ENCODE peak calls at places on chromosomes 4 and X, in four cellular contexts. C, N, T and D are unnamed samples.

GRCh38 chr4:17574206-17574605 is 2.8 kb upstream of the LAP3 start:
- DNase-seq in C (no peak), N (no peak), T (no peak), D (no peak)

GRCh38 chr4:80492761-80493160 is 157.2 kb downstream of the CFAP299 start:
- DNase-seq in C (peak; percentile 54), N (no peak), T (peak; percentile 20), D (no peak)

GRCh38 chrX:141405878-141406492 is 163.7 kb upstream of the SPANXC start:
- DNase-seq in C (no peak), N (peak; percentile 52), T (peak; percentile 67), D (peak; percentile 46)

GRCh38 chrX:40108959-40109287 is 11.2 kb upstream of the BCOR start:
- DNase-seq in C (peak; percentile 79), T (peak; percentile 79), N (peak; percentile 85), D (peak; percentile 88)

GRCh38 chr4:119656986-119657635 is 28.5 kb upstream of the PDE5A start:
- DNase-seq in T (peak; percentile 47), C (no peak), N (peak; percentile 52), D (peak; percentile 43)

GRCh38 chrX:15447985-15448639 is 45.0 kb downstream of the PIR start:
- DNase-seq in C (no peak), T (peak; percentile 23), N (peak; percentile 49), D (peak; percentile 62)

GRCh38 chr4:137124278-137124932 is 407.9 kb downstream of the PCDH18 start:
- DNase-seq in N (peak; percentile 87), C (no peak), T (peak; percentile 53), D (peak; percentile 88)

GRCh38 chr4:100889401-100889800 is 371.6 kb upstream of the EMCN start:
- DNase-seq in N (no peak), C (no peak), T (no peak), D (no peak)

GRCh38 chr4:94791701-94792100 is 33.9 kb downstream of the BMPR1B start:
- DNase-seq in C (no peak), N (no peak), T (no peak), D (no peak)

GRCh38 chrX:128805236-128805635 is 718.1 kb downstream of the SMARCA1 start:
- DNase-seq in C (no peak), N (no peak), T (no peak), D (no peak)

GRCh38 chr4:98728433-98728832 is 70.0 kb upstream of the TSPAN5 start:
- DNase-seq in N (peak; percentile 45), C (no peak), T (peak; percentile 62), D (peak; percentile 46)

GRCh38 chr4:102217775-102218174 is 127.5 kb downstream of the SLC39A8 start:
- DNase-seq in C (no peak), N (peak; percentile 1), T (no peak), D (peak; percentile 15)

GRCh38 chr4:102640669-102641068 is 120.1 kb downstream of the MANBA start:
- DNase-seq in T (peak; percentile 43), C (no peak), N (peak; percentile 57), D (no peak)

GRCh38 chr4:183636923-183637322 is 22.1 kb downstream of the RWDD4 start:
- DNase-seq in N (peak; percentile 18), C (peak; percentile 36), T (no peak), D (peak; percentile 48)

GRCh38 chr4:14225683-14226207 is 598.2 kb upstream of the BOD1L1 start:
- DNase-seq in T (no peak), C (no peak), N (no peak), D (no peak)

GRCh38 chr4:128288689-128289106 is 1.1 kb upstream of the PGRMC2 start:
- DNase-seq in T (peak; percentile 79), C (peak; percentile 47), N (no peak), D (peak; percentile 45)

GRCh38 chr4:74933562-74934015 is 673 bp downstream of the PARM1 start:
- DNase-seq in C (peak; percentile 50), N (peak; percentile 30), T (peak; percentile 19), D (peak; percentile 15)

GRCh38 chrX:65690057-65690855 is 22.8 kb downstream of the MSN start:
- DNase-seq in N (peak; percentile 89), T (peak; percentile 74), C (no peak), D (peak; percentile 48)
- H3K4me1 ChIP-seq in N (peaks cover 82% of the 10 kb centered on the region), T (peaks cover 38% of the 10 kb centered on the region), C (no peaks in the 10 kb centered on the region), D (peaks cover 57% of the 10 kb centered on the region)

GRCh38 chrX:123481908-123482873 is 250.7 kb downstream of the THOC2 start:
- DNase-seq in C (no peak), N (peak; percentile 76), T (no peak), D (peak; percentile 40)
- H3K36me3 ChIP-seq in C (no peaks in the 10 kb centered on the region), N (no peaks in the 10 kb centered on the region), T (no peaks in the 10 kb centered on the region), D (no peaks in the 10 kb centered on the region)

DNA sequence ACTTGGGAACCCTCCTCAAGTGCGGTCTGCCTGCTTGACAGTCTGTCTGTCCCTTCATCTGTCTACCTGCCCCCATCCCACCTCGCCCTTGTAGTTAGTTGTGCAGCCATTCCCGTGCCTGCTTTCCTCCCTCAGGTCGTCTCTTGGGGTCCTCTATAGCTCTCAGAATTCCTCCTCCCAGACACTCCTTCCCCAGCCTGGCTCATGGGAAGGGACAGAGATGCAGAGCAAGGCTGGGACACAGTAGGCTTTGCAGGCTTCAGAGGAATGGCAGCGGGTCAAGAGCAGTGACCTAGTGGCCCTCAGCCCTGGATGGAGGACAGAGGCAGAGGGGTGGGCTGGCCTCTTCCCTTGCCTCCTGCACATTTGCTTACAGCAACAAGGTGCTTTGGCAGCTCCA is 18.3 kb downstream of the TMEM31 start:
- DNase-seq in C (no peak), T (no peak), N (no peak), D (no peak)
- H3K9ac ChIP-seq in C (no peak overlapping the region), T (no peak overlapping the region), N (no peak overlapping the region), D (no peak overlapping the region)

GRCh38 chrX:21958187-21958586 is 17.7 kb downstream of the SMS start:
- DNase-seq in C (no peak), N (no peak), T (no peak), D (no peak)

GRCh38 chrX:21958888-21959287 is 18.4 kb downstream of the SMS start:
- DNase-seq in N (peak; percentile 34), T (no peak), C (no peak), D (no peak)

GRCh38 chrX:21959362-21960051 is 19.0 kb downstream of the SMS start:
- DNase-seq in C (no peak), T (no peak), N (no peak), D (no peak)

GRCh38 chrX:21955398-21956189 is 15.1 kb downstream of the SMS start:
- DNase-seq in C (no peak), N (peak; percentile 26), T (no peak), D (no peak)

DNA sequence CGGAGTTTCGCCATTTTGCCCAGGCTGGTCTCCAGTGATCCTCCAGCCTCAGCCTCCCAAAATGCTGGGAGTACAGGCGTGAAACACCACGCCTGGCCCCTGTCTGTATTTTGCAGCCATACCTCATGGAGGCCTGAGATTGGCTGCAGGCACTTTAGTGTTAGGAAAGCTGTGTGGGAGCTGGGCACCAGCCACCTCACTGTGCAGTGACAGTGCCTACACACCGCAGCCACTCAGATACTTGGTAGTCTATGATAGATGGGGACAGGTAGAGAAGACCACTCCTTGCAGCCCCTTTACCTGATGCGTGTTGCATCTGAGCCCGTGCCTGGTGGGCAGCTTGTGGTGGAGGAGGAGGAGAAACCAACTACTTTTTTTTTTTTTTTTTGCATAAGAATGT is 16.3 kb downstream of the SMS start:
- DNase-seq in N (no peak), C (no peak), T (no peak), D (no peak)
- H3K4me1 ChIP-seq in N (peaks cover 12% of the 10 kb centered on the region), C (no peaks in the 10 kb centered on the region), T (peaks cover 7% of the 10 kb centered on the region), D (peaks cover 3% of the 10 kb centered on the region)

DNA sequence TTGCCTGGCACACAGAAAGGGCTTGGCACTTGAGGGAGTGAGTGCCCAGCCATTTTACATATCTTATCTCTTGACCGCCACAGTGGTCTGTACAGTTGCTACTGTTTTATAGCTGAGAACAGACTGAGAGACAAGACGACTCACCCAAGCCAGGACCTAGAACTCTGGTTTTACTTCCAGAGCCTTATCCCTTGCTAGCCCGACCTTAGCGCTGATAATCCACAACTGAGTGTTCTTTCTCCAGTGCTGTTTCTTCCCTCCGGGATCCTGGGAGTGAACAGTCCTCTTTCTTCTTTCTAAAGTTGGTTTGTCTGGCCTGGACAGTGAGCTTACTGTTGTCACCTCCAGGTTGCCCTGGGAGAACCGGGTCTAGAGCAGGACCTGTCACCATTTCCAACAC is 52.5 kb upstream of the TADA2B start:
- DNase-seq in N (no peak), C (no peak), T (no peak), D (no peak)
- H3K36me3 ChIP-seq in N (peaks cover 9% of the 10 kb centered on the region), C (no peaks in the 10 kb centered on the region), T (peaks cover 15% of the 10 kb centered on the region), D (peaks cover 10% of the 10 kb centered on the region)

DNA sequence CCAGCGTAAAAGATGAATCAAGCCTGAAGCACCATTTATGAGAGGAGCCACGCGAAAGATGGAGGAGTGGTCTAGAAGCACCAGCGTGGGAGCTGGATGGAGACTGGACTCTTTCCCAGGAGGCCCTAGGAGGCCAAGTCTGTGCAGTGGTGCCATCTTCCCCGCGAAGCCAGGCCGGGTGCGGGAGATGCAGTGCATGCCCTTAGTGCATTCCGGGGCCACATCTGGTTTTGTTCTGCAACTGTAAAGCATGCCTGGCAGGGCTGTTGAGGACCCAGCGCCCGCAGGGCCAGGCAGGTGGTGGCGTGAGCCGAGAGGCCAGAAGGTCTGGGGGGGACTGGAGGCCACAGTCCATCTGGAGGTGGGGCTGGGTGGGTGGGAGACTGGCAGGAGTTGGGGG is 78.6 kb upstream of the ADRA2C start:
- DNase-seq in N (no peak), C (no peak), T (no peak), D (no peak)
- H3K9ac ChIP-seq in N (no peak overlapping the region), C (no peak overlapping the region), T (no peak overlapping the region), D (no peak overlapping the region)

DNA sequence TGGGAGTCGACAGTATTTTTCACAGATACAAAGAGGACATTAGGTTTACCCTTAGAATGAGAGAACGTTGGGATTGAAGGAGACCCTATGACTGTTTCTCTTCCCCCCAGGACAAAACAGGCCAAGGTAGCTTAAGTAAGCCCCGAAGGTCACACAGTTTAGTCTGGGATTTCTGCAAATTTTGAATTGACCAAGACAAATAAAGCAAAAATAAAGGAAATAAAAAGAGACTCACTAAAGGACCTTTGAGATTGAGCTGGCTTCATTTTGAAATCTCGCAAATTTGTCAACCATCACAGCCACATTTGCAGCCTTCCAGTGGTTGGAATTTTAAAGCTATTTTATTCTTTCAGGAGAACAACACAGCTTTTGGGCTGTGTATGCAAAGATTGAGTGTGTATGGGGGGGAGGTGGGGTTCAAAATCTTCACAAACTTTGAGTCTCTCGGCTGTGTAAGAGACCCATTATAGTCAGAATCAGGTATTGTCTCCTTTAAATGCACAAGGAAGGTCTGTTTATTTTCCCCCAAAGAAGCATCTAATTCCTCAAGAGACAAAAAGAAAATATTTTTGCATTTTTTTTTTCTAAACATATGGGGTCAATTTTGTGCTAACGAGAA is 4.2 kb downstream of the TMSB4X start:
- DNase-seq in N (peak; percentile 29), T (no peak), C (no peak), D (peak; percentile 15)
- H3K4me1 ChIP-seq in N (peaks cover 10% of the 10 kb centered on the region), T (peaks cover 8% of the 10 kb centered on the region), C (no peaks in the 10 kb centered on the region), D (peaks cover 2% of the 10 kb centered on the region)